ENCODE peak calls at places on chromosomes 3 and 15, in eight cellular contexts. E is brain microvascular endothelial cell, Z is tibial nerve, T is kidney, P is cardiac fibroblast, W is fibroblast of lung, V is esophagus squamous epithelium, K is A549. J is an unnamed sample.

GRCh38 chr3:155282416-155283091 is 10.9 kb downstream of the STRIT1 start:
- DNase-seq in E (peak), Z (no peak), T (no peak), P (peak), W (peak), V (no peak), K (no peak), J (no peak)

GRCh38 chr3:16402451-16402850 is 111.0 kb downstream of the RFTN1 start:
- DNase-seq in E (no peak), Z (no peak), T (no peak), P (peak), W (peak), V (no peak), K (no peak), J (no peak)

GRCh38 chr3:12343091-12343494 is 54.2 kb downstream of the PPARG start:
- DNase-seq in E (no peak), Z (no peak), T (no peak), P (peak), W (peak), V (no peak), K (no peak), J (no peak)

GRCh38 chr15:69718916-69719315 is 266.3 kb downstream of the RPLP1 start:
- DNase-seq in E (no peak), Z (peak), T (no peak), P (no peak), W (no peak), V (no peak), K (no peak), J (peak)

GRCh38 chr3:184560531-184560930 is 1.1 kb upstream of the EPHB3 start:
- DNase-seq in E (no peak), Z (no peak), T (no peak), P (no peak), W (no peak), V (no peak), K (no peak), J (no peak)

GRCh38 chr3:45626096-45626887 is 31.7 kb downstream of the LIMD1 start:
- DNase-seq in E (no peak), Z (no peak), T (no peak), P (no peak), W (no peak), V (no peak), K (no peak), J (no peak)

GRCh38 chr3:126510323-126510910 is 7.2 kb downstream of the UROC1 start:
- DNase-seq in E (no peak), Z (no peak), T (peak), P (no peak), W (no peak), V (no peak), K (no peak), J (no peak)

GRCh38 chr15:66702770-66703539 is 919 bp downstream of the SMAD6 start:
- DNase-seq in E (no peak), Z (no peak), T (peak), P (no peak), W (no peak), V (no peak), K (no peak), J (no peak)

GRCh38 chr3:119469378-119470189 is 821 bp downstream of the POGLUT1 start:
- DNase-seq in E (peak), Z (no peak), T (no peak), P (peak), W (peak), V (no peak), K (peak), J (no peak)

GRCh38 chr3:10273697-10274305 is 18.9 kb downstream of the GHRL start:
- DNase-seq in E (no peak), Z (no peak), T (no peak), P (peak), W (peak), V (no peak), K (no peak), J (no peak)

GRCh38 chr3:126538316-126538715 is 14.4 kb downstream of the CHST13 start:
- DNase-seq in E (no peak), Z (no peak), T (peak), P (no peak), W (no peak), V (no peak), K (no peak), J (peak)

GRCh38 chr3:160448845-160449659 is 534 bp downstream of the TRIM59 start:
- DNase-seq in E (no peak), Z (no peak), T (peak), P (peak), W (peak), V (no peak), K (no peak), J (no peak)

GRCh38 chr3:51681453-51681852 is 10.4 kb downstream of the TEX264 start:
- DNase-seq in E (no peak), Z (peak), T (peak), P (peak), W (no peak), V (no peak), K (no peak), J (no peak)

GRCh38 chr3:8982509-8982908 is 19.2 kb upstream of the RAD18 start:
- DNase-seq in E (no peak), Z (no peak), T (no peak), P (peak), W (peak), V (no peak), K (no peak), J (no peak)

GRCh38 chr15:29114277-29115092 is 155.1 kb downstream of the NSMCE3 start:
- DNase-seq in E (no peak), Z (no peak), T (no peak), P (no peak), W (no peak), V (no peak), K (no peak), J (no peak)

GRCh38 chr15:53802672-53803071 is 43.2 kb upstream of the WDR72 start:
- DNase-seq in E (no peak), Z (no peak), T (no peak), P (no peak), W (no peak), V (no peak), K (no peak), J (no peak)

GRCh38 chr15:29465816-29466215 is 196.2 kb upstream of the NSMCE3 start:
- DNase-seq in E (no peak), Z (no peak), T (no peak), P (no peak), W (no peak), V (no peak), K (no peak), J (peak)

GRCh38 chr3:21717272-21717671 is 33.7 kb downstream of the ZNF385D start:
- DNase-seq in E (peak), Z (no peak), T (no peak), P (no peak), W (peak), V (no peak), K (no peak), J (no peak)

GRCh38 chr15:100601158-100601557 is 826 bp downstream of the LINS1 start:
- DNase-seq in E (no peak), Z (no peak), T (no peak), P (peak), W (no peak), V (no peak), K (no peak), J (no peak)

GRCh38 chr3:183161552-183162345 is 785 bp downstream of the LAMP3 start:
- DNase-seq in E (no peak), Z (no peak), T (no peak), P (no peak), W (peak), V (no peak), K (no peak), J (no peak)

GRCh38 chr3:112119686-112120484 is 13.2 kb downstream of the GCSAM start:
- DNase-seq in E (no peak), Z (no peak), T (no peak), P (no peak), W (no peak), V (no peak), K (no peak), J (no peak)

GRCh38 chr3:182644013-182644412 is 149.3 kb upstream of the ATP11B start:
- DNase-seq in E (no peak), Z (no peak), T (no peak), P (no peak), W (no peak), V (no peak), K (no peak), J (no peak)

GRCh38 chr3:12934431-12934830 is 93.1 kb upstream of the RPL32 start:
- DNase-seq in E (peak), Z (no peak), T (no peak), P (peak), W (peak), V (no peak), K (no peak), J (peak)

GRCh38 chr3:180282386-180282785 is 245.6 kb upstream of the PEX5L start:
- DNase-seq in E (no peak), Z (no peak), T (no peak), P (no peak), W (no peak), V (no peak), K (no peak), J (no peak)

GRCh38 chr3:107612581-107613182 is 89.9 kb downstream of the BBX start:
- DNase-seq in E (no peak), Z (no peak), T (no peak), P (no peak), W (no peak), V (no peak), K (no peak), J (no peak)

GRCh38 chr3:124078978-124079911 is 87.3 kb upstream of the ROPN1 start:
- DNase-seq in E (peak), Z (peak), T (no peak), P (peak), W (peak), V (no peak), K (peak), J (no peak)

GRCh38 chr3:180036678-180037455 is at the start of gene PEX5L:
- DNase-seq in E (peak), Z (peak), T (peak), P (peak), W (peak), V (no peak), K (no peak), J (no peak)

GRCh38 chr3:12060139-12060831 is 56.1 kb downstream of the SYN2 start:
- DNase-seq in E (no peak), Z (no peak), T (no peak), P (no peak), W (no peak), V (no peak), K (no peak), J (no peak)

GRCh38 chr15:68553594-68553993 is 25.2 kb upstream of the CORO2B start:
- DNase-seq in E (no peak), Z (no peak), T (no peak), P (no peak), W (no peak), V (no peak), K (no peak), J (no peak)

GRCh38 chr15:67433495-67434099 is 87.3 kb upstream of the C15orf61 start:
- DNase-seq in E (peak), Z (peak), T (no peak), P (peak), W (peak), V (no peak), K (peak), J (peak)

GRCh38 chr3:13294442-13295351 is 125.4 kb downstream of the NUP210 start:
- DNase-seq in E (no peak), Z (no peak), T (peak), P (no peak), W (no peak), V (no peak), K (no peak), J (no peak)

GRCh38 chr3:134330895-134331810 is 43.1 kb downstream of the AMOTL2 start:
- DNase-seq in E (peak), Z (no peak), T (no peak), P (peak), W (peak), V (no peak), K (no peak), J (no peak)

GRCh38 chr3:55090310-55090709 is 162.5 kb upstream of the LRTM1 start:
- DNase-seq in E (no peak), Z (no peak), T (no peak), P (no peak), W (no peak), V (no peak), K (no peak), J (no peak)

GRCh38 chr3:143644370-143645089 is 203.7 kb downstream of the SLC9A9 start:
- DNase-seq in E (peak), Z (peak), T (no peak), P (peak), W (peak), V (no peak), K (peak), J (peak)

GRCh38 chr3:138835177-138835757 is 539 bp upstream of the PIK3CB start:
- DNase-seq in E (no peak), Z (no peak), T (no peak), P (no peak), W (no peak), V (no peak), K (no peak), J (no peak)

GRCh38 chr3:16816048-16816780 is 68.5 kb upstream of the PLCL2 start:
- DNase-seq in E (no peak), Z (no peak), T (no peak), P (no peak), W (no peak), V (no peak), K (no peak), J (no peak)

GRCh38 chr15:29134641-29135071 is 135.0 kb downstream of the NSMCE3 start:
- DNase-seq in E (no peak), Z (no peak), T (no peak), P (no peak), W (no peak), V (no peak), K (no peak), J (no peak)

GRCh38 chr3:188507244-188507720 is 353.3 kb downstream of the LPP start:
- DNase-seq in E (peak), Z (peak), T (no peak), P (peak), W (peak), V (no peak), K (no peak), J (no peak)

GRCh38 chr3:42872718-42873117 is 3.0 kb downstream of the CYP8B1 start:
- DNase-seq in E (no peak), Z (no peak), T (no peak), P (peak), W (no peak), V (no peak), K (no peak), J (no peak)

GRCh38 chr15:34754171-34754580 is 622 bp downstream of the GJD2 start:
- DNase-seq in E (no peak), Z (no peak), T (peak), P (no peak), W (no peak), V (no peak), K (no peak), J (no peak)
- H3K4me3 ChIP-seq in E (no peak), Z (no peak), T (no peak), P (no peak), W (no peak), V (peak), K (peak), J (no peak)

DNA sequence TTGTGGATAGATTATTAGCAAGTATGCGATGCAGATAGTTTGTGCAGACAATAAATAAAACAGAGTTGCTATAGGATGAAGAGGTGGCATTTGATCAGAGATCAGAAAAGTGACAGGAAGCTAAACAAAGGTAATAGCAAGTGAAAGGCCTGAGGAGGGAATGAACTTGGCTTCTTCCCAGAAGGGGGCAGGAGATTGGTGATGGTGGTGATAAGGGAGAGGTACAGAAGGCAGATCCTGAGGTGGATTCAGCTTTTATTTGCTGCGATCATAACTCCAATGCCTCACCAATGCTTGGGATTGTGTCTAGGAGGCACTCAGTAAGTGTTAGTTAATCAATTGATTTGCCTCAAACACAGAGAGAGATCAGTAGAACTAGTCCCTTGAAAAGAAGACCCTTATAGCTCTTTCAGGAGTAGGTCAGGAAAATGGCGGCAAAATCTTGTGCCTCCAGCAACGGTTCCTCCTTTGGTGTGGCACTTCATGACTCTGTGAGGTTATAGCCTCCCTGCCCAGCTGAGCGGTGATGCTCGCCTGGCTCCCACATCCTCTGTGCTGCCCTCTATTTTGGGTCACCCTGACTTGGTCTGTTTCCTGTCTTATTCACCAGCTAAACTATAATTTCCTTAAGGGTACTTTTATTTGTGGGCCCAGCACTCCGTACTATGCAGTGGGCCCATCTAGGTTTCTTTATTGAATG is 37.5 kb downstream of the TGFBR2 start:
- DNase-seq in E (no peak), Z (no peak), T (peak), P (no peak), W (no peak), V (no peak), K (no peak), J (no peak)
- H3K4me3 ChIP-seq in E (no peak), Z (no peak), T (no peak), P (no peak), W (no peak), V (no peak), K (no peak), J (no peak)

GRCh38 chr15:52282418-52282817 is 13.2 kb downstream of the MYO5C start:
- DNase-seq in E (no peak), Z (no peak), T (no peak), P (no peak), W (no peak), V (no peak), K (no peak), J (no peak)

GRCh38 chr15:52281085-52282035 is 14.2 kb downstream of the MYO5C start:
- DNase-seq in E (no peak), Z (no peak), T (no peak), P (no peak), W (no peak), V (no peak), K (no peak), J (no peak)

GRCh38 chr15:52284164-52284563 is 11.4 kb downstream of the MYO5C start:
- DNase-seq in E (peak), Z (no peak), T (no peak), P (peak), W (peak), V (no peak), K (peak), J (no peak)

GRCh38 chr15:52280326-52281084 is 15.1 kb downstream of the MYO5C start:
- DNase-seq in E (no peak), Z (no peak), T (no peak), P (no peak), W (no peak), V (no peak), K (no peak), J (peak)

DNA sequence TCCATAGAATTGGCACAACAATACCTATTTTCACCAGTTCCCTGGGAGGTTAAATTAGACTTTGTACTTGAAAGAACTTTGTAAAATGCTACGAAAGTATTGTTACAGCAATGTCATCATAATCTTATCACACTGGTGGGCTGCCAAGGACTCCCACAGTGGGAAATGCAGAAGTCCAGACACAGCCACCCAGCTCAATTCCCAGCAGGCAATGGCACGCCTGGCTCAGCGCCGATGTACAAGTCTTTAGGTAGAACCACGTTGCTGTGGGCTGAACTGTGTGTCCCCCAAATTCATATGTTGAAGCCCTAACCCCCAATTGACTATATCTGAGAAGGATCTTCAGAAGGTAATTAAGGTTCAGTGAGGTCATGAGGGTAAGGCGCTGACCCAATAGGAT is 12.3 kb downstream of the MYO5C start:
- DNase-seq in E (no peak), Z (no peak), T (no peak), P (peak), W (no peak), V (no peak), K (no peak), J (no peak)
- H3K4me3 ChIP-seq in E (no peak), Z (no peak), T (no peak), P (no peak), W (no peak), V (no peak), K (no peak), J (no peak)

GRCh38 chr15:63460210-63461135 is 43.9 kb upstream of the USP3 start:
- DNase-seq in E (no peak), Z (no peak), T (no peak), P (no peak), W (no peak), V (no peak), K (no peak), J (no peak)

GRCh38 chr15:63462053-63462452 is 42.3 kb upstream of the USP3 start:
- DNase-seq in E (no peak), Z (no peak), T (no peak), P (peak), W (peak), V (no peak), K (no peak), J (no peak)

GRCh38 chr15:63458794-63459395 is 45.5 kb upstream of the USP3 start:
- DNase-seq in E (no peak), Z (no peak), T (no peak), P (no peak), W (no peak), V (no peak), K (no peak), J (no peak)

GRCh38 chr15:63463030-63463429 is 41.4 kb upstream of the USP3 start:
- DNase-seq in E (no peak), Z (no peak), T (no peak), P (no peak), W (no peak), V (no peak), K (no peak), J (no peak)

GRCh38 chr15:63461230-63461629 is 43.2 kb upstream of the USP3 start:
- DNase-seq in E (no peak), Z (no peak), T (no peak), P (no peak), W (no peak), V (no peak), K (no peak), J (no peak)
- H3K4me3 ChIP-seq in E (no peak), Z (no peak), T (no peak), P (no peak), W (no peak), V (no peak), K (no peak), J (no peak)

GRCh38 chr15:88915354-88915753 is 2.2 kb upstream of the MFGE8 start:
- DNase-seq in E (no peak), Z (no peak), T (no peak), P (no peak), W (no peak), V (no peak), K (no peak), J (no peak)

GRCh38 chr15:88913850-88914169 is 631 bp upstream of the MFGE8 start:
- DNase-seq in E (no peak), Z (no peak), T (no peak), P (no peak), W (no peak), V (no peak), K (peak), J (no peak)

GRCh38 chr15:88920186-88920891 is 7.2 kb upstream of the MFGE8 start:
- DNase-seq in E (peak), Z (no peak), T (no peak), P (no peak), W (peak), V (no peak), K (no peak), J (peak)

GRCh38 chr15:88917764-88918163 is 4.6 kb upstream of the MFGE8 start:
- DNase-seq in E (no peak), Z (no peak), T (no peak), P (no peak), W (no peak), V (no peak), K (no peak), J (peak)

GRCh38 chr15:88918738-88919137 is 5.6 kb upstream of the MFGE8 start:
- DNase-seq in E (peak), Z (peak), T (no peak), P (peak), W (peak), V (no peak), K (no peak), J (peak)
- H3K4me3 ChIP-seq in E (no peak), Z (no peak), T (no peak), P (no peak), W (no peak), V (no peak), K (no peak), J (no peak)

J was measured in lower leg skin.